ENCODE peak calls at places on chromosomes 12 and 14, in four cellular contexts. G is transverse colon, E is fibroblast of the aortic adventitia, T is stromal cell of bone marrow. U is an unnamed sample.
A peak's percentile ranks its signal among the peaks of the same experiment; 100 is the strongest.

GRCh38 chr12:93015970-93016751 is 87.1 kb upstream of the EEA1 start:
- DNase-seq in G (peak; percentile 26), E (no peak), T (no peak), U (peak; percentile 77)

GRCh38 chr12:89160716-89161123 is 191.6 kb downstream of the DUSP6 start:
- DNase-seq in G (peak; percentile 15), E (peak; percentile 85), T (peak; percentile 87), U (peak; percentile 19)

GRCh38 chr14:65206448-65207096 is 104.3 kb upstream of the MAX start:
- DNase-seq in G (no peak), E (peak; percentile 70), T (peak; percentile 72), U (no peak)

GRCh38 chr12:124232654-124232987 is 62.3 kb upstream of the RFLNA start:
- DNase-seq in G (no peak), E (no peak), T (no peak), U (no peak)

GRCh38 chr14:96811265-96811664 is 14.1 kb downstream of the VRK1 start:
- DNase-seq in G (no peak), E (peak; percentile 89), T (peak; percentile 77), U (no peak)

GRCh38 chr14:101516401-101516800 is 44.9 kb upstream of the DIO3 start:
- DNase-seq in G (no peak), E (no peak), T (no peak), U (no peak)

GRCh38 chr12:123069436-123070266 is 81.2 kb downstream of the PITPNM2 start:
- DNase-seq in G (no peak), E (no peak), T (no peak), U (no peak)

GRCh38 chr14:90677484-90678045 is 138.7 kb downstream of the TTC7B start:
- DNase-seq in G (no peak), E (peak; percentile 84), T (peak; percentile 33), U (no peak)

GRCh38 chr12:22115711-22116110 is 69.7 kb downstream of the CMAS start:
- DNase-seq in G (no peak), E (no peak), T (no peak), U (no peak)

GRCh38 chr12:64611430-64612286 is 1.4 kb downstream of the RASSF3 start:
- DNase-seq in G (peak; percentile 45), E (peak; percentile 43), T (no peak), U (no peak)

U was measured in mucosa of gallbladder.